ENCODE peak calls at places on chromosome 2, in five cellular contexts. A is HFFc6, J is NCI-H345, X is activated T-helper 1 cell treated with Interleukin-2 at 50 U/mL for 16 hours, Q is NCI-H2029. P is an unnamed sample.

GRCh38 chr2:182345384-182345783 is 81.5 kb downstream of the PDE1A start:
- DNase-seq in A (no peak), J (no peak), X (no peak), Q (no peak), P (no peak)

GRCh38 chr2:73938761-73939352 is 12.2 kb downstream of the DGUOK start:
- DNase-seq in A (peak; percentile 73), J (no peak), X (no peak), Q (no peak), P (no peak)

GRCh38 chr2:26942543-26943295 is 27.7 kb upstream of the MAPRE3 start:
- DNase-seq in A (peak; percentile 25), J (peak; percentile 42), X (peak; percentile 33), Q (peak; percentile 47), P (no peak)

GRCh38 chr2:71783215-71783614 is 329.9 kb downstream of the DYSF start:
- DNase-seq in A (peak; percentile 20), J (no peak), X (no peak), Q (no peak), P (no peak)

GRCh38 chr2:161103451-161103831 is 56.8 kb upstream of the TANK start:
- DNase-seq in A (no peak), J (no peak), X (no peak), Q (no peak), P (no peak)

GRCh38 chr2:196131949-196132925 is 39.1 kb downstream of the STK17B start:
- DNase-seq in A (no peak), J (no peak), X (peak; percentile 19), Q (no peak), P (no peak)

GRCh38 chr2:128290356-128290755 is 28.3 kb downstream of the HS6ST1 start:
- DNase-seq in A (no peak), J (no peak), X (no peak), Q (no peak), P (no peak)

GRCh38 chr2:192195548-192196418 is 1.1 kb upstream of the TMEFF2 start:
- DNase-seq in A (no peak), J (peak; percentile 47), X (no peak), Q (no peak), P (no peak)

GRCh38 chr2:201880620-201881381 is 74.5 kb downstream of the CDK15 start:
- DNase-seq in A (peak; percentile 95), J (no peak), X (no peak), Q (no peak), P (no peak)

GRCh38 chr2:168773719-168774521 is 28.5 kb upstream of the NOSTRIN start:
- DNase-seq in A (peak; percentile 70), J (peak; percentile 52), X (no peak), Q (peak; percentile 67), P (no peak)

GRCh38 chr2:37287966-37288365 is 36.7 kb downstream of the PRKD3 start:
- DNase-seq in A (no peak), J (peak; percentile 9), X (no peak), Q (no peak), P (no peak)

GRCh38 chr2:192243488-192243887 is 48.8 kb upstream of the TMEFF2 start:
- DNase-seq in A (peak; percentile 0), J (no peak), X (no peak), Q (no peak), P (no peak)

GRCh38 chr2:191612496-191612895 is 65.4 kb upstream of the NABP1 start:
- DNase-seq in A (peak; percentile 96), J (no peak), X (no peak), Q (no peak), P (no peak)

GRCh38 chr2:210475726-210476125 is 833 bp downstream of the LANCL1 start:
- DNase-seq in A (no peak), J (peak; percentile 3), X (no peak), Q (no peak), P (no peak)

GRCh38 chr2:157769866-157770265 is 106.3 kb downstream of the ACVR1 start:
- DNase-seq in A (no peak), J (no peak), X (no peak), Q (no peak), P (no peak)

GRCh38 chr2:26970928-26971627 is 641 bp downstream of the MAPRE3 start:
- DNase-seq in A (no peak), J (no peak), X (no peak), Q (no peak), P (no peak)

GRCh38 chr2:107473145-107473544 is 353.5 kb upstream of the RGPD4 start:
- DNase-seq in A (no peak), J (no peak), X (no peak), Q (no peak), P (no peak)

GRCh38 chr2:238947920-238948710 is 100.2 kb downstream of the TWIST2 start:
- DNase-seq in A (peak; percentile 91), J (no peak), X (no peak), Q (no peak), P (no peak)

GRCh38 chr2:64145760-64146159 is 1.5 kb upstream of the PELI1 start:
- DNase-seq in A (no peak), J (no peak), X (no peak), Q (no peak), P (no peak)

GRCh38 chr2:42777883-42778805 is 14.2 kb upstream of the OXER1 start:
- DNase-seq in A (peak; percentile 36), J (no peak), X (no peak), Q (no peak), P (no peak)